ENCODE peak calls at places on chromosomes 12 and 14, in five cellular contexts. H is gastrocnemius medialis; J is CD8-positive, alpha-beta T cell; P is astrocyte of the cerebellum; O is fibroblast of lung. A is an unnamed sample.

GRCh38 chr14:61178226-61179060 is 102.7 kb downstream of the TMEM30B start:
- DNase-seq in H (peak), J (no peak), P (peak), O (peak), A (no peak)

GRCh38 chr14:52695481-52696091 is at the start of gene ERO1A:
- DNase-seq in H (peak), J (peak), P (peak), O (peak), A (peak)

GRCh38 chr12:93361159-93361919 is 16.4 kb upstream of the NUDT4 start:
- DNase-seq in H (peak), J (no peak), P (peak), O (no peak), A (no peak)

GRCh38 chr14:46580941-46581671 is 70.5 kb downstream of the RPL10L start:
- DNase-seq in H (no peak), J (no peak), P (peak), O (peak), A (no peak)

GRCh38 chr12:85829391-85829790 is 6.8 kb downstream of the RASSF9 start:
- DNase-seq in H (no peak), J (no peak), P (no peak), O (no peak), A (no peak)

GRCh38 chr12:30003321-30003720 is 219.6 kb upstream of the TMTC1 start:
- DNase-seq in H (no peak), J (no peak), P (no peak), O (no peak), A (no peak)

GRCh38 chr12:79439179-79439825 is 251.5 kb downstream of the PAWR start:
- DNase-seq in H (no peak), J (no peak), P (no peak), O (no peak), A (no peak)

GRCh38 chr12:48789858-48790326 is 1.0 kb upstream of the ADCY6 start:
- DNase-seq in H (no peak), J (no peak), P (no peak), O (no peak), A (no peak)

GRCh38 chr14:71918955-71919354 is 13.3 kb upstream of the RGS6 start:
- DNase-seq in H (no peak), J (no peak), P (no peak), O (no peak), A (no peak)

GRCh38 chr14:54610051-54610977 is 43.4 kb downstream of the SAMD4A start:
- DNase-seq in H (no peak), J (no peak), P (no peak), O (peak), A (no peak)

GRCh38 chr14:76203086-76204001 is 51.6 kb downstream of the GPATCH2L start:
- DNase-seq in H (no peak), J (no peak), P (peak), O (peak), A (peak)

GRCh38 chr12:81987351-81987750 is 228.2 kb upstream of the PPFIA2 start:
- DNase-seq in H (no peak), J (no peak), P (no peak), O (no peak), A (no peak)

GRCh38 chr12:2095878-2096277 is 43.1 kb downstream of the CACNA1C start:
- DNase-seq in H (no peak), J (no peak), P (no peak), O (no peak), A (no peak)

GRCh38 chr12:94832780-94833760 is 170.4 kb downstream of the NDUFA12 start:
- DNase-seq in H (no peak), J (no peak), P (peak), O (peak), A (peak)

GRCh38 chr12:80582431-80582830 is 125.0 kb upstream of the MYF6 start:
- DNase-seq in H (no peak), J (no peak), P (no peak), O (no peak), A (no peak)

GRCh38 chr12:40226652-40227051 is 1.9 kb downstream of the LRRK2 start:
- DNase-seq in H (peak), J (no peak), P (peak), O (peak), A (peak)

GRCh38 chr12:5428332-5429221 is 3.3 kb upstream of the NTF3 start:
- DNase-seq in H (no peak), J (no peak), P (peak), O (peak), A (no peak)

GRCh38 chr12:98373019-98373554 is 142.3 kb upstream of the TMPO start:
- DNase-seq in H (no peak), J (no peak), P (peak), O (peak), A (no peak)
- TF ChIP-seq CTCF in H (no peak), J (no peak), P (peak), O (peak), A (no peak)

DNA sequence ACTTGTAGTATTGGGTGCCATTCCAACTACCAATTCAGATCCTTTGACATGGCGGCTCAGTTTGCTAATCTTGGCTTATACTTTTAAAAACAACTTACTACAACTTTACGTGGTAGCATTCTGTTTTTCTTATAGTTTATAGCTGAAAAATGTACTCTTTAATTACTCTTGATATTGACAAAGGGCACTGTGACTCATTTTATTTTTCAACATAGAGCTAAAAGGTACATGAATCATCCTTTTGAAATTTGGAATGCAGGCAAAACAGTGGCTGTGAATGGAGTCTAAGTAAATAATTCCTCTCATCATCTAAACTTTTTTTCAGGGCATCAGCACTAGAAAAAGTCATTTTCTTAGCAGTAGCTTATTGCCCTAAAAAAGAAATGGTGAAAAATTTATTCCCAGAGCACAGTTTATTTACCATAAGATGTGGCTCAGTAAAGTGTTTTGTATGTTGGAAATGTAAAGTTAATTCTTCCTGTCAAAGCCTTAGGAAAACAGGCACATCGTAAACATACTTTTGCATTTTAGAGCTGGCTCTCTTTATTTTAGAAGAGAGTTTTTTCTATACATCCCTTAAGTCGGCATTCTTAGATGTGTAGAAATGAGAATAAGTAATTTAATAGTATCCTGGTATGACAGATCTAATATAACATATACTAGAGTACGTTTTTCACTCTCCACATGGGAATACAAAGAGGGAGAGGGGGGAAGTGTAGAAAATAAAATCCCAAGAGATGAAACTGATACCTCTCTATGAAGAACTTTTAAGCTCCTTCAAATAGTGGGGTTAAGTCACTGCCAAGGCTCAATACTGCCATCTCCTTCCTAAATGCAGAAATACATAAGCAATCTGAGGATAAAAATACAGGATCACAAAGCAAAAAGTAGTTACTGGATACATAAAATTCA is 55.2 kb downstream of the SLC25A21 start:
- DNase-seq in H (no peak), J (no peak), P (peak), O (peak), A (no peak)
- TF ChIP-seq CTCF in H (no peak), J (no peak), P (peak), O (peak), A (no peak)

DNA sequence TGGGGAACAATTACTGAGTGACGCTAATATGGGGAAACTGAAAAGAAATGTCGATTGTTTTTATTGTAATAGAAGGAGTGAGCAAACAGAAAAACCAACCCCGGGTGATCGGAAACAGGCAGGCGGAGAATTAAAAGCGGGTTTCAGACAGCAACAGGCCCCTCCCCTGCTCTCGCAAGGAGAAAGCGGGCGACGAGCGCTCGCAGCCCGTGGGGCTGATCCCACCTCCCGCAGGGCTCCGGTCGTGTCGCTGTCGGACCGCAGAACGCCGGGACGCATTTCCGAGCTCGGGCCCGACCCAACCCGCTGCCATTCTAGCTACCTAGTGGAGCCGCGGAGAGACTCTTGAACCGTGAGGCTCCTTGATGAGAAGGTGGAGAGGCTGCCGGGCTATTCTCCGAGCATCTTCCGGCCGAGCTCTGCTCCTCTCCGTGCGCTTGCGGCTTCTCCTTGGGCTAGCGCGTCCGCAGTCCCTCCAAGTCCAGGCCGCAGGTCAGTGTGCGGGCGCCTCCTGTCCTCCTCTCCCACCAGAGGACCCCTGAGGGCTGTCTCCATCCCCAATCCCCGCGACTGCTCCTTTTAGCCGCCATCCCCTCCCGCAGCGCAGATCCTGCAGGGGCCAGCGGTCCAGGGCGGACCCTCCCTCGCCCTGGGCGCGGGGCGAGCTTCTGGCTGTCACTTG is 4.1 kb upstream of the PAX9 start:
- DNase-seq in H (no peak), J (no peak), P (no peak), O (no peak), A (no peak)
- TF ChIP-seq CTCF in H (no peak), J (no peak), P (no peak), O (no peak), A (no peak)

DNA sequence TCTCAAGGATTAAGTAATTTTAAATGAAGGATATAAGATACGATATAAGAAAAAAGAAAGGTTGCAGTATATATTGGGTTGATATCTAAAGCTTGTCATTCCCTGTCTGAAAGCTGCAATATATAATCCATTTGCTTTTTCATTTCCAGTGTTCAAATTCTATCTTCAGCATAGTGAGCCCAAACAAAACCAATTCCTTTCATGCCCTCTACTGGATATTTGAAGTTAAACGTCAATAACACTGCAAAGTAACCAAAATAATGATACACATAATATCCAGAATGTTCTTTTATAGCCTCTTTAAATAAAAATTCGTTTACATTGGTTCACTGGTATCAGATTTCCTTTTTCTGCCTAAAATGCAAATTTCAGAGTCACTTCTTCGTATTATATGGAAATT is 64.5 kb upstream of the DAAM1 start:
- DNase-seq in H (no peak), J (no peak), P (no peak), O (peak), A (no peak)
- TF ChIP-seq CTCF in H (no peak), J (no peak), P (peak), O (no peak), A (no peak)